ENCODE peak calls at places on chromosomes 11 and 22, in eight cellular contexts. M is T-helper 9 cell, U is astrocyte of the spinal cord, R is activated T-cell treated with anti-CD3 and anti-CD28 coated beads for 1 hour, G is H7, L is LoVo, D is activated B cell treated with CpG ODN at 0.5 μM for 24 hours, F is NCI-H345. K is an unnamed sample.
A peak's percentile ranks its signal among the peaks of the same experiment; 100 is the strongest.

GRCh38 chr22:49975543-49976389 is 15.2 kb downstream of the PIM3 start:
- DNase-seq in U (no peak), M (no peak), F (no peak), G (peak; percentile 86), D (peak; percentile 36), L (no peak), R (no peak), K (no peak)

GRCh38 chr11:78022397-78023396 is at the start of gene KCTD14:
- DNase-seq in D (no peak), F (peak; percentile 82), U (no peak), G (peak; percentile 91), L (peak; percentile 66), M (no peak), R (no peak), K (no peak)

GRCh38 chr11:36328956-36329673 is 33.0 kb downstream of the PRR5L start:
- DNase-seq in G (no peak), R (no peak), F (no peak), D (no peak), U (peak; percentile 17), L (peak; percentile 9), M (no peak), K (no peak)

GRCh38 chr11:59429924-59430516 is 3.8 kb upstream of the OR5A2 start:
- DNase-seq in D (no peak), M (peak; percentile 8), F (peak; percentile 64), L (peak; percentile 56), R (no peak), G (peak; percentile 34), U (peak; percentile 45), K (peak; percentile 14)

GRCh38 chr22:40960137-40960536 is 9.0 kb downstream of the RBX1 start:
- DNase-seq in M (no peak), F (no peak), D (no peak), L (no peak), G (no peak), U (no peak), R (no peak), K (no peak)

GRCh38 chr22:39748877-39749276 is 144.7 kb downstream of the ENTHD1 start:
- DNase-seq in U (peak; percentile 26), G (no peak), R (no peak), M (no peak), L (no peak), F (peak; percentile 71), D (no peak), K (peak; percentile 94)

GRCh38 chr11:127818625-127819024 is 768.7 kb downstream of the ETS1 start:
- DNase-seq in M (no peak), D (no peak), F (no peak), U (no peak), G (no peak), R (no peak), L (no peak), K (no peak)

GRCh38 chr11:61827573-61828378 is at the start of gene FADS2:
- DNase-seq in L (no peak), D (peak; percentile 64), M (peak; percentile 81), R (peak; percentile 44), G (peak; percentile 96), F (peak; percentile 98), U (peak; percentile 98), K (peak; percentile 39)

GRCh38 chr11:134516529-134516928 is 104.5 kb upstream of the B3GAT1 start:
- DNase-seq in R (no peak), L (no peak), F (peak; percentile 70), U (no peak), M (no peak), G (peak; percentile 73), D (no peak), K (no peak)

GRCh38 chr11:102451693-102452460 is 688 bp downstream of the TMEM123 start:
- DNase-seq in R (peak; percentile 70), U (peak; percentile 51), G (peak; percentile 75), F (peak; percentile 61), M (peak; percentile 63), D (peak; percentile 61), L (peak; percentile 65), K (peak; percentile 58)

GRCh38 chr11:65310215-65310614 is 4.5 kb upstream of the CDC42EP2 start:
- DNase-seq in F (no peak), M (no peak), L (no peak), U (peak; percentile 47), R (no peak), D (no peak), G (no peak), K (no peak)

GRCh38 chr11:6371825-6372224 is 18.4 kb upstream of the SMPD1 start:
- DNase-seq in D (no peak), L (no peak), U (no peak), F (no peak), M (no peak), R (no peak), G (no peak), K (no peak)

GRCh38 chr11:116499396-116500001 is 273.3 kb downstream of the BUD13 start:
- DNase-seq in D (no peak), U (peak; percentile 43), M (peak; percentile 2), G (peak; percentile 91), L (peak; percentile 69), R (no peak), F (peak; percentile 54), K (peak; percentile 35)